ENCODE peak calls at places on chromosomes 16 and 17, in ten cellular contexts. One of them, this sample, is unnamed.

GRCh38 chr16:56193951-56194726 is 2.9 kb downstream of the GNAO1 start:
- DNase-seq in CD8-positive, alpha-beta T cell: peak
- DNase-seq in heart left ventricle: peak
- DNase-seq in fibroblast of mammary gland: peak
- DNase-seq in thoracic aorta: peak
- DNase-seq in tibial nerve: peak
- DNase-seq in AG04450: no peak
- DNase-seq in HFFc6: peak
- DNase-seq in cardiac muscle cell: peak
- DNase-seq in dorsolateral prefrontal cortex: peak
- DNase-seq in this sample: peak

GRCh38 chr16:1794221-1794871 is 841 bp upstream of the IGFALS start:
- DNase-seq in CD8-positive, alpha-beta T cell: no peak
- DNase-seq in heart left ventricle: peak
- DNase-seq in fibroblast of mammary gland: no peak
- DNase-seq in thoracic aorta: no peak
- DNase-seq in tibial nerve: no peak
- DNase-seq in AG04450: no peak
- DNase-seq in HFFc6: no peak
- DNase-seq in cardiac muscle cell: no peak
- DNase-seq in dorsolateral prefrontal cortex: no peak
- DNase-seq in this sample: no peak

GRCh38 chr17:34252138-34252889 is 2.8 kb upstream of the CCL2 start:
- DNase-seq in CD8-positive, alpha-beta T cell: no peak
- DNase-seq in heart left ventricle: peak
- DNase-seq in fibroblast of mammary gland: peak
- DNase-seq in thoracic aorta: peak
- DNase-seq in tibial nerve: peak
- DNase-seq in AG04450: peak
- DNase-seq in HFFc6: peak
- DNase-seq in cardiac muscle cell: peak
- DNase-seq in dorsolateral prefrontal cortex: peak
- DNase-seq in this sample: peak

GRCh38 chr16:2713523-2713922 is 6.5 kb downstream of the PRSS27 start:
- DNase-seq in CD8-positive, alpha-beta T cell: no peak
- DNase-seq in heart left ventricle: no peak
- DNase-seq in fibroblast of mammary gland: no peak
- DNase-seq in thoracic aorta: no peak
- DNase-seq in tibial nerve: no peak
- DNase-seq in AG04450: no peak
- DNase-seq in HFFc6: no peak
- DNase-seq in cardiac muscle cell: no peak
- DNase-seq in dorsolateral prefrontal cortex: no peak
- DNase-seq in this sample: no peak

GRCh38 chr16:21167929-21168602 is 9.6 kb downstream of the LDAF1 start:
- DNase-seq in CD8-positive, alpha-beta T cell: no peak
- DNase-seq in heart left ventricle: no peak
- DNase-seq in fibroblast of mammary gland: no peak
- DNase-seq in thoracic aorta: no peak
- DNase-seq in tibial nerve: no peak
- DNase-seq in AG04450: no peak
- DNase-seq in HFFc6: no peak
- DNase-seq in cardiac muscle cell: no peak
- DNase-seq in dorsolateral prefrontal cortex: no peak
- DNase-seq in this sample: no peak

GRCh38 chr17:67434061-67434525 is 57.0 kb downstream of the PITPNC1 start:
- DNase-seq in CD8-positive, alpha-beta T cell: peak
- DNase-seq in heart left ventricle: peak
- DNase-seq in fibroblast of mammary gland: no peak
- DNase-seq in thoracic aorta: no peak
- DNase-seq in tibial nerve: peak
- DNase-seq in AG04450: no peak
- DNase-seq in HFFc6: no peak
- DNase-seq in cardiac muscle cell: peak
- DNase-seq in dorsolateral prefrontal cortex: no peak
- DNase-seq in this sample: peak

GRCh38 chr17:75931062-75931461 is 9.8 kb downstream of the FBF1 start:
- DNase-seq in CD8-positive, alpha-beta T cell: no peak
- DNase-seq in heart left ventricle: no peak
- DNase-seq in fibroblast of mammary gland: no peak
- DNase-seq in thoracic aorta: no peak
- DNase-seq in tibial nerve: no peak
- DNase-seq in AG04450: no peak
- DNase-seq in HFFc6: no peak
- DNase-seq in cardiac muscle cell: no peak
- DNase-seq in dorsolateral prefrontal cortex: no peak
- DNase-seq in this sample: no peak

GRCh38 chr16:62225675-62226074 is 189.4 kb upstream of the CDH8 start:
- DNase-seq in CD8-positive, alpha-beta T cell: no peak
- DNase-seq in heart left ventricle: peak
- DNase-seq in fibroblast of mammary gland: peak
- DNase-seq in thoracic aorta: no peak
- DNase-seq in tibial nerve: peak
- DNase-seq in AG04450: no peak
- DNase-seq in HFFc6: no peak
- DNase-seq in cardiac muscle cell: peak
- DNase-seq in dorsolateral prefrontal cortex: peak
- DNase-seq in this sample: no peak

GRCh38 chr16:276360-277077 is 775 bp upstream of the RGS11 start:
- DNase-seq in CD8-positive, alpha-beta T cell: no peak
- DNase-seq in heart left ventricle: no peak
- DNase-seq in fibroblast of mammary gland: no peak
- DNase-seq in thoracic aorta: no peak
- DNase-seq in tibial nerve: no peak
- DNase-seq in AG04450: no peak
- DNase-seq in HFFc6: no peak
- DNase-seq in cardiac muscle cell: no peak
- DNase-seq in dorsolateral prefrontal cortex: no peak
- DNase-seq in this sample: no peak

GRCh38 chr16:4945560-4946502 is 8.9 kb upstream of the PPL start:
- DNase-seq in CD8-positive, alpha-beta T cell: no peak
- DNase-seq in heart left ventricle: no peak
- DNase-seq in fibroblast of mammary gland: peak
- DNase-seq in thoracic aorta: no peak
- DNase-seq in tibial nerve: peak
- DNase-seq in AG04450: no peak
- DNase-seq in HFFc6: peak
- DNase-seq in cardiac muscle cell: no peak
- DNase-seq in dorsolateral prefrontal cortex: no peak
- DNase-seq in this sample: no peak

GRCh38 chr16:67805718-67806427 is 487 bp downstream of the RANBP10 start:
- DNase-seq in CD8-positive, alpha-beta T cell: peak
- DNase-seq in heart left ventricle: peak
- DNase-seq in fibroblast of mammary gland: no peak
- DNase-seq in thoracic aorta: no peak
- DNase-seq in tibial nerve: no peak
- DNase-seq in AG04450: no peak
- DNase-seq in HFFc6: no peak
- DNase-seq in cardiac muscle cell: no peak
- DNase-seq in dorsolateral prefrontal cortex: no peak
- DNase-seq in this sample: no peak

GRCh38 chr16:35560637-35560984 is 2101.2 kb downstream of the TP53TG3F start:
- DNase-seq in CD8-positive, alpha-beta T cell: no peak
- DNase-seq in heart left ventricle: no peak
- DNase-seq in fibroblast of mammary gland: no peak
- DNase-seq in thoracic aorta: no peak
- DNase-seq in tibial nerve: no peak
- DNase-seq in AG04450: no peak
- DNase-seq in HFFc6: no peak
- DNase-seq in cardiac muscle cell: no peak
- DNase-seq in dorsolateral prefrontal cortex: no peak
- DNase-seq in this sample: no peak

GRCh38 chr17:5861849-5862248 is 208.3 kb upstream of the WSCD1 start:
- DNase-seq in CD8-positive, alpha-beta T cell: no peak
- DNase-seq in heart left ventricle: no peak
- DNase-seq in fibroblast of mammary gland: no peak
- DNase-seq in thoracic aorta: no peak
- DNase-seq in tibial nerve: no peak
- DNase-seq in AG04450: no peak
- DNase-seq in HFFc6: no peak
- DNase-seq in cardiac muscle cell: no peak
- DNase-seq in dorsolateral prefrontal cortex: no peak
- DNase-seq in this sample: no peak

GRCh38 chr17:58666858-58667267 is 25.0 kb downstream of the TEX14 start:
- DNase-seq in CD8-positive, alpha-beta T cell: peak
- DNase-seq in heart left ventricle: peak
- DNase-seq in fibroblast of mammary gland: peak
- DNase-seq in thoracic aorta: peak
- DNase-seq in tibial nerve: peak
- DNase-seq in AG04450: no peak
- DNase-seq in HFFc6: peak
- DNase-seq in cardiac muscle cell: peak
- DNase-seq in dorsolateral prefrontal cortex: peak
- DNase-seq in this sample: no peak

GRCh38 chr16:58628845-58629680 is 563 bp downstream of the CNOT1 start:
- DNase-seq in CD8-positive, alpha-beta T cell: peak
- DNase-seq in heart left ventricle: peak
- DNase-seq in fibroblast of mammary gland: peak
- DNase-seq in thoracic aorta: peak
- DNase-seq in tibial nerve: peak
- DNase-seq in AG04450: peak
- DNase-seq in HFFc6: no peak
- DNase-seq in cardiac muscle cell: peak
- DNase-seq in dorsolateral prefrontal cortex: peak
- DNase-seq in this sample: peak

GRCh38 chr16:73616186-73616585 is 568.3 kb upstream of the ZFHX3 start:
- DNase-seq in CD8-positive, alpha-beta T cell: no peak
- DNase-seq in heart left ventricle: no peak
- DNase-seq in fibroblast of mammary gland: no peak
- DNase-seq in thoracic aorta: no peak
- DNase-seq in tibial nerve: no peak
- DNase-seq in AG04450: no peak
- DNase-seq in HFFc6: peak
- DNase-seq in cardiac muscle cell: no peak
- DNase-seq in dorsolateral prefrontal cortex: no peak
- DNase-seq in this sample: no peak

GRCh38 chr16:59090501-59090900 is 356.4 kb upstream of the GOT2 start:
- DNase-seq in CD8-positive, alpha-beta T cell: no peak
- DNase-seq in heart left ventricle: no peak
- DNase-seq in fibroblast of mammary gland: no peak
- DNase-seq in thoracic aorta: no peak
- DNase-seq in tibial nerve: no peak
- DNase-seq in AG04450: no peak
- DNase-seq in HFFc6: no peak
- DNase-seq in cardiac muscle cell: no peak
- DNase-seq in dorsolateral prefrontal cortex: no peak
- DNase-seq in this sample: no peak

GRCh38 chr17:55005520-55005919 is 37.0 kb downstream of the STXBP4 start:
- DNase-seq in CD8-positive, alpha-beta T cell: no peak
- DNase-seq in heart left ventricle: no peak
- DNase-seq in fibroblast of mammary gland: peak
- DNase-seq in thoracic aorta: no peak
- DNase-seq in tibial nerve: no peak
- DNase-seq in AG04450: no peak
- DNase-seq in HFFc6: no peak
- DNase-seq in cardiac muscle cell: peak
- DNase-seq in dorsolateral prefrontal cortex: no peak
- DNase-seq in this sample: no peak
- TF ChIP-seq CTCF in CD8-positive, alpha-beta T cell: no peak
- TF ChIP-seq CTCF in heart left ventricle: no peak
- TF ChIP-seq CTCF in fibroblast of mammary gland: peak
- TF ChIP-seq CTCF in thoracic aorta: peak
- TF ChIP-seq CTCF in tibial nerve: peak
- TF ChIP-seq CTCF in AG04450: peak
- TF ChIP-seq CTCF in HFFc6: peak
- TF ChIP-seq CTCF in cardiac muscle cell: peak
- TF ChIP-seq CTCF in dorsolateral prefrontal cortex: no peak
- TF ChIP-seq CTCF in this sample: peak

GRCh38 chr17:17930674-17931073 is 41.5 kb downstream of the TOM1L2 start:
- DNase-seq in CD8-positive, alpha-beta T cell: no peak
- DNase-seq in heart left ventricle: no peak
- DNase-seq in fibroblast of mammary gland: no peak
- DNase-seq in thoracic aorta: no peak
- DNase-seq in tibial nerve: no peak
- DNase-seq in AG04450: no peak
- DNase-seq in HFFc6: no peak
- DNase-seq in cardiac muscle cell: no peak
- DNase-seq in dorsolateral prefrontal cortex: no peak
- DNase-seq in this sample: no peak
- TF ChIP-seq CTCF in CD8-positive, alpha-beta T cell: no peak
- TF ChIP-seq CTCF in heart left ventricle: no peak
- TF ChIP-seq CTCF in fibroblast of mammary gland: no peak
- TF ChIP-seq CTCF in thoracic aorta: no peak
- TF ChIP-seq CTCF in tibial nerve: no peak
- TF ChIP-seq CTCF in AG04450: no peak
- TF ChIP-seq CTCF in HFFc6: no peak
- TF ChIP-seq CTCF in cardiac muscle cell: no peak
- TF ChIP-seq CTCF in dorsolateral prefrontal cortex: no peak
- TF ChIP-seq CTCF in this sample: no peak

GRCh38 chr17:44863254-44863918 is 15.7 kb downstream of the HIGD1B start:
- DNase-seq in CD8-positive, alpha-beta T cell: no peak
- DNase-seq in heart left ventricle: no peak
- DNase-seq in fibroblast of mammary gland: no peak
- DNase-seq in thoracic aorta: no peak
- DNase-seq in tibial nerve: no peak
- DNase-seq in AG04450: no peak
- DNase-seq in HFFc6: no peak
- DNase-seq in cardiac muscle cell: no peak
- DNase-seq in dorsolateral prefrontal cortex: no peak
- DNase-seq in this sample: no peak

GRCh38 chr17:44867841-44868240 is 20.2 kb downstream of the HIGD1B start:
- DNase-seq in CD8-positive, alpha-beta T cell: no peak
- DNase-seq in heart left ventricle: no peak
- DNase-seq in fibroblast of mammary gland: no peak
- DNase-seq in thoracic aorta: no peak
- DNase-seq in tibial nerve: no peak
- DNase-seq in AG04450: no peak
- DNase-seq in HFFc6: no peak
- DNase-seq in cardiac muscle cell: no peak
- DNase-seq in dorsolateral prefrontal cortex: no peak
- DNase-seq in this sample: no peak

GRCh38 chr17:44865921-44866320 is 18.2 kb downstream of the HIGD1B start:
- DNase-seq in CD8-positive, alpha-beta T cell: no peak
- DNase-seq in heart left ventricle: no peak
- DNase-seq in fibroblast of mammary gland: peak
- DNase-seq in thoracic aorta: no peak
- DNase-seq in tibial nerve: no peak
- DNase-seq in AG04450: no peak
- DNase-seq in HFFc6: no peak
- DNase-seq in cardiac muscle cell: no peak
- DNase-seq in dorsolateral prefrontal cortex: no peak
- DNase-seq in this sample: no peak

GRCh38 chr17:44864831-44865230 is 17.1 kb downstream of the HIGD1B start:
- DNase-seq in CD8-positive, alpha-beta T cell: no peak
- DNase-seq in heart left ventricle: no peak
- DNase-seq in fibroblast of mammary gland: no peak
- DNase-seq in thoracic aorta: no peak
- DNase-seq in tibial nerve: no peak
- DNase-seq in AG04450: no peak
- DNase-seq in HFFc6: no peak
- DNase-seq in cardiac muscle cell: no peak
- DNase-seq in dorsolateral prefrontal cortex: no peak
- DNase-seq in this sample: no peak

GRCh38 chr17:44865231-44865660 is 17.6 kb downstream of the HIGD1B start:
- DNase-seq in CD8-positive, alpha-beta T cell: peak
- DNase-seq in heart left ventricle: peak
- DNase-seq in fibroblast of mammary gland: peak
- DNase-seq in thoracic aorta: peak
- DNase-seq in tibial nerve: peak
- DNase-seq in AG04450: peak
- DNase-seq in HFFc6: peak
- DNase-seq in cardiac muscle cell: peak
- DNase-seq in dorsolateral prefrontal cortex: peak
- DNase-seq in this sample: peak
- TF ChIP-seq CTCF in CD8-positive, alpha-beta T cell: peak
- TF ChIP-seq CTCF in heart left ventricle: peak
- TF ChIP-seq CTCF in fibroblast of mammary gland: peak
- TF ChIP-seq CTCF in thoracic aorta: peak
- TF ChIP-seq CTCF in tibial nerve: peak
- TF ChIP-seq CTCF in AG04450: peak
- TF ChIP-seq CTCF in HFFc6: peak
- TF ChIP-seq CTCF in cardiac muscle cell: peak
- TF ChIP-seq CTCF in dorsolateral prefrontal cortex: peak
- TF ChIP-seq CTCF in this sample: peak

GRCh38 chr16:25707982-25708583 is 16.3 kb downstream of the HS3ST4 start:
- DNase-seq in CD8-positive, alpha-beta T cell: no peak
- DNase-seq in heart left ventricle: no peak
- DNase-seq in fibroblast of mammary gland: peak
- DNase-seq in thoracic aorta: no peak
- DNase-seq in tibial nerve: no peak
- DNase-seq in AG04450: no peak
- DNase-seq in HFFc6: no peak
- DNase-seq in cardiac muscle cell: peak
- DNase-seq in dorsolateral prefrontal cortex: no peak
- DNase-seq in this sample: peak
- TF ChIP-seq CTCF in CD8-positive, alpha-beta T cell: no peak
- TF ChIP-seq CTCF in heart left ventricle: no peak
- TF ChIP-seq CTCF in fibroblast of mammary gland: peak
- TF ChIP-seq CTCF in thoracic aorta: no peak
- TF ChIP-seq CTCF in tibial nerve: no peak
- TF ChIP-seq CTCF in AG04450: peak
- TF ChIP-seq CTCF in HFFc6: peak
- TF ChIP-seq CTCF in cardiac muscle cell: no peak
- TF ChIP-seq CTCF in dorsolateral prefrontal cortex: no peak
- TF ChIP-seq CTCF in this sample: peak

This sample was measured in GM13976.